ENCODE peak calls at places on chromosomes 13 and 19, in five cellular contexts. S is progenitor cell of endocrine pancreas, V is GM12865, A is Peyer's patch, J is fibroblast of mammary gland. K is an unnamed sample.

GRCh38 chr13:90968510-90968909 is 379.0 kb upstream of the MIR17HG start:
- DNase-seq in S (no peak), V (peak), A (no peak), J (peak), K (peak)

GRCh38 chr13:23770428-23770827 is 118.8 kb downstream of the MIPEP start:
- DNase-seq in S (no peak), V (no peak), A (no peak), J (no peak), K (no peak)

GRCh38 chr19:46372901-46373572 is 26.1 kb downstream of the PPP5C start:
- DNase-seq in S (no peak), V (no peak), A (no peak), J (peak), K (no peak)

GRCh38 chr19:1624458-1624857 is 19.2 kb upstream of the UQCR11 start:
- DNase-seq in S (peak), V (peak), A (no peak), J (peak), K (no peak)

GRCh38 chr13:101868585-101869469 is 416.4 kb downstream of the ITGBL1 start:
- DNase-seq in S (no peak), V (no peak), A (no peak), J (no peak), K (no peak)

GRCh38 chr13:20401958-20402856 is 123.5 kb downstream of the CRYL1 start:
- DNase-seq in S (no peak), V (no peak), A (no peak), J (peak), K (no peak)

GRCh38 chr13:103517768-103518102 is 451.5 kb upstream of the SLC10A2 start:
- DNase-seq in S (no peak), V (no peak), A (no peak), J (no peak), K (no peak)

GRCh38 chr13:40345654-40346372 is 320.6 kb downstream of the FOXO1 start:
- DNase-seq in S (no peak), V (no peak), A (peak), J (no peak), K (no peak)

GRCh38 chr19:54517483-54517882 is 14.9 kb downstream of the LAIR2 start:
- DNase-seq in S (no peak), V (peak), A (no peak), J (peak), K (peak)

GRCh38 chr13:43374621-43375020 is 351.2 kb downstream of the DNAJC15 start:
- DNase-seq in S (no peak), V (no peak), A (no peak), J (peak), K (no peak)

GRCh38 chr13:24230428-24231072 is 70.0 kb downstream of the SPATA13 start:
- DNase-seq in S (no peak), V (no peak), A (no peak), J (no peak), K (no peak)

GRCh38 chr13:30905932-30906383 is at the start of gene MEDAG:
- DNase-seq in S (no peak), V (no peak), A (no peak), J (peak), K (no peak)

GRCh38 chr19:43524922-43525835 is 1.8 kb downstream of the ETHE1 start:
- DNase-seq in S (no peak), V (peak), A (peak), J (peak), K (peak)

GRCh38 chr19:10270616-10271394 is at the start of gene ICAM1:
- DNase-seq in S (no peak), V (peak), A (peak), J (peak), K (peak)

GRCh38 chr13:111474136-111475002 is 153.9 kb downstream of the TEX29 start:
- DNase-seq in S (no peak), V (peak), A (no peak), J (peak), K (peak)

GRCh38 chr19:17468302-17469091 is 1.8 kb upstream of the SLC27A1 start:
- DNase-seq in S (no peak), V (no peak), A (no peak), J (no peak), K (no peak)

GRCh38 chr13:32911506-32911905 is 104.7 kb upstream of the KL start:
- DNase-seq in S (no peak), V (peak), A (no peak), J (peak), K (peak)

DNA sequence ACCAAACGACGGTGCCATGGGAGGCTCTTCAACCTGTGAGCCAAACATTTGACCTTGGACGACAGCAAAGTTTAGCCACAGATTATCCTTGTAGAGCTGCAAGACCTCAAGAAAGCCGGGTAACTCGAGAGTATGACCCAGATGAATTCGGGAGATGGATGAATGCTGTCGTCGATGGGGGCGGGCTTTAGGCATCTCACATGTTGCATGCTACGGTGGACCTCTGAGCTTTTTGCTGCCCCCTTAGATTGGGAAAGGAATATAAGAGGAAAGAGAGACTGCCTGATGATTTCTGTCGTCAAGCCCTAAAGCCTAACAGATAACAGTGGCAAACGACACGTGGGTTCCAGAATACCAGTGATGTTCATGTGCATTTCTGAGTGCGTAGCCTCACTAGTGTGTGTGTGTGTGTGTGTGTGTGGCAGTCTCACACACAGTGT is 716 bp upstream of the ABCC4 start:
- DNase-seq in S (no peak), V (no peak), A (no peak), J (no peak), K (no peak)
- TF ChIP-seq CTCF in S (no peak), V (no peak), A (no peak), J (no peak), K (no peak)

GRCh38 chr13:106518535-106518934 is 16.9 kb downstream of the EFNB2 start:
- DNase-seq in S (no peak), V (no peak), A (no peak), J (no peak), K (no peak)

GRCh38 chr13:106522898-106523525 is 12.4 kb downstream of the EFNB2 start:
- DNase-seq in S (no peak), V (no peak), A (no peak), J (no peak), K (no peak)

GRCh38 chr13:106522112-106522511 is 13.3 kb downstream of the EFNB2 start:
- DNase-seq in S (no peak), V (no peak), A (no peak), J (no peak), K (no peak)

GRCh38 chr13:106521101-106521799 is 14.2 kb downstream of the EFNB2 start:
- DNase-seq in S (no peak), V (no peak), A (no peak), J (no peak), K (no peak)

GRCh38 chr13:106520205-106521004 is 15.1 kb downstream of the EFNB2 start:
- DNase-seq in S (no peak), V (no peak), A (no peak), J (peak), K (no peak)
- TF ChIP-seq CTCF in S (peak), V (no peak), A (no peak), J (peak), K (peak)

GRCh38 chr19:13429563-13429962 is 76.7 kb downstream of the CACNA1A start:
- DNase-seq in S (no peak), V (no peak), A (no peak), J (no peak), K (no peak)

GRCh38 chr19:13427273-13428051 is 78.8 kb downstream of the CACNA1A start:
- DNase-seq in S (no peak), V (no peak), A (no peak), J (no peak), K (no peak)

GRCh38 chr19:13430790-13431582 is 75.3 kb downstream of the CACNA1A start:
- DNase-seq in S (peak), V (peak), A (peak), J (peak), K (peak)

GRCh38 chr19:13425151-13425550 is 81.1 kb downstream of the CACNA1A start:
- DNase-seq in S (no peak), V (no peak), A (no peak), J (no peak), K (no peak)

GRCh38 chr19:13428352-13428751 is 77.9 kb downstream of the CACNA1A start:
- DNase-seq in S (no peak), V (peak), A (no peak), J (peak), K (peak)
- TF ChIP-seq CTCF in S (peak), V (peak), A (peak), J (peak), K (peak)

GRCh38 chr19:4365791-4366665 is 22.7 kb downstream of the MPND start:
- DNase-seq in S (no peak), V (no peak), A (no peak), J (no peak), K (no peak)
- TF ChIP-seq CTCF in S (no peak), V (no peak), A (no peak), J (no peak), K (no peak)

GRCh38 chr19:38917921-38918491 is 6.0 kb upstream of the CCER2 start:
- DNase-seq in S (no peak), V (no peak), A (peak), J (peak), K (no peak)
- TF ChIP-seq CTCF in S (peak), V (no peak), A (no peak), J (peak), K (no peak)

GRCh38 chr19:8456064-8456463 is 11.3 kb downstream of the HNRNPM start:
- DNase-seq in S (no peak), V (no peak), A (no peak), J (no peak), K (no peak)
- TF ChIP-seq CTCF in S (peak), V (no peak), A (no peak), J (peak), K (no peak)

GRCh38 chr19:13095393-13095784 is 7.3 kb downstream of the LYL1 start:
- DNase-seq in S (no peak), V (no peak), A (no peak), J (no peak), K (no peak)

GRCh38 chr19:13096968-13097330 is 5.7 kb downstream of the LYL1 start:
- DNase-seq in S (no peak), V (no peak), A (no peak), J (no peak), K (no peak)

GRCh38 chr19:13094771-13095392 is 7.8 kb downstream of the LYL1 start:
- DNase-seq in S (no peak), V (no peak), A (no peak), J (no peak), K (no peak)

GRCh38 chr19:13097331-13098258 is 5.1 kb downstream of the LYL1 start:
- DNase-seq in S (no peak), V (no peak), A (no peak), J (no peak), K (no peak)

GRCh38 chr19:13095934-13096890 is 6.4 kb downstream of the LYL1 start:
- DNase-seq in S (peak), V (no peak), A (no peak), J (no peak), K (no peak)
- TF ChIP-seq CTCF in S (peak), V (no peak), A (no peak), J (no peak), K (no peak)

DNA sequence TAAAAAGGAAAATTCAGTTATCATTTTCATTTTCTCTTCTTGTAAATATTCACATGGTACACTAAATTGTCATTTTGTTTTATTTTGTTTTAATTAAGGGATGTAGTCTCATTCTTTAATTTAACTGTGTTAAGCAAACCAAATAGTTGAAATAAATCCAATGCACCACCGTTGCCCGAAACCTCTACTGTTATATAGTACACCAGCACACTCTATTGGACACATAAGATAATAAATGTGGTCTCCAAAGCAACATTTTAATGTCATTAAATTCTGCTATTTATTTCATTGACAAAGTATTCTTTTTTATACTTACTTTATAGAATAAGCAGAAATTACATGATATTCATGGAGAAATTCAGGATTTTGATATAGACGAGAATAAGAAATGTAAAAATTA is 156.4 kb upstream of the FREM2 start:
- DNase-seq in S (no peak), V (peak), A (no peak), J (peak), K (no peak)
- TF ChIP-seq CTCF in S (peak), V (peak), A (no peak), J (peak), K (peak)